ENCODE peak calls at places on chromosome 18, in nine cellular contexts. N is fibroblast of the aortic adventitia, J is uterus, K is H9, O is heart left ventricle, I is glutamatergic neuron, S is brain microvascular endothelial cell, M is gastrocnemius medialis, E is tibial nerve. W is an unnamed sample.

GRCh38 chr18:59279193-59279592 is 5.9 kb upstream of the RAX start:
- DNase-seq in N (peak; percentile 41), J (no peak), K (no peak), O (no peak), I (no peak), S (no peak), M (no peak), E (no peak), W (no peak)

GRCh38 chr18:59748628-59749360 is 51.6 kb upstream of the CCBE1 start:
- DNase-seq in N (peak; percentile 84), J (no peak), K (no peak), O (no peak), I (no peak), S (peak; percentile 74), M (no peak), E (no peak), W (peak; percentile 67)

GRCh38 chr18:45753251-45753650 is 29.3 kb downstream of the SLC14A1 start:
- DNase-seq in N (peak; percentile 75), J (no peak), K (no peak), O (no peak), I (no peak), S (no peak), M (no peak), E (no peak), W (no peak)

GRCh38 chr18:75010260-75010659 is 198.7 kb downstream of the PTGR3 start:
- DNase-seq in N (no peak), J (no peak), K (no peak), O (no peak), I (no peak), S (no peak), M (peak; percentile 13), E (no peak), W (no peak)

GRCh38 chr18:78805840-78806239 is 173.8 kb upstream of the SALL3 start:
- DNase-seq in N (no peak), J (no peak), K (no peak), O (peak; percentile 14), I (no peak), S (no peak), M (no peak), E (no peak), W (no peak)

GRCh38 chr18:13502585-13502984 is 223.8 kb downstream of the FAM210A start:
- DNase-seq in N (no peak), J (peak; percentile 38), K (no peak), O (no peak), I (no peak), S (no peak), M (no peak), E (no peak), W (no peak)

GRCh38 chr18:76985951-76986236 is 146.7 kb downstream of the MBP start:
- DNase-seq in N (no peak), J (no peak), K (no peak), O (no peak), I (no peak), S (no peak), M (no peak), E (no peak), W (no peak)

GRCh38 chr18:55031164-55031563 is 71.9 kb upstream of the CCDC68 start:
- DNase-seq in N (no peak), J (no peak), K (no peak), O (no peak), I (no peak), S (no peak), M (no peak), E (no peak), W (no peak)

GRCh38 chr18:985301-985700 is 80.6 kb downstream of the ADCYAP1 start:
- DNase-seq in N (no peak), J (no peak), K (peak; percentile 36), O (no peak), I (peak; percentile 57), S (no peak), M (no peak), E (no peak), W (no peak)

GRCh38 chr18:79534356-79534755 is 138.6 kb downstream of the NFATC1 start:
- DNase-seq in N (no peak), J (no peak), K (no peak), O (no peak), I (peak; percentile 8), S (no peak), M (no peak), E (no peak), W (no peak)

GRCh38 chr18:55833543-55833942 is 245.6 kb upstream of the TCF4 start:
- DNase-seq in N (peak; percentile 97), J (no peak), K (no peak), O (no peak), I (no peak), S (peak; percentile 99), M (peak; percentile 2), E (no peak), W (peak; percentile 95)

GRCh38 chr18:79258447-79258846 is 137.3 kb upstream of the NFATC1 start:
- DNase-seq in N (no peak), J (no peak), K (no peak), O (no peak), I (no peak), S (no peak), M (no peak), E (no peak), W (no peak)

GRCh38 chr18:70559446-70559845 is 270.6 kb downstream of the SOCS6 start:
- DNase-seq in N (no peak), J (no peak), K (no peak), O (no peak), I (peak; percentile 25), S (no peak), M (no peak), E (no peak), W (no peak)

GRCh38 chr18:21914739-21915319 is 174.2 kb downstream of the MIB1 start:
- DNase-seq in N (peak; percentile 80), J (no peak), K (peak; percentile 65), O (no peak), I (peak; percentile 27), S (peak; percentile 51), M (no peak), E (no peak), W (peak; percentile 53)

GRCh38 chr18:13620206-13620672 is 106.1 kb downstream of the FAM210A start:
- DNase-seq in N (no peak), J (no peak), K (no peak), O (no peak), I (no peak), S (no peak), M (no peak), E (no peak), W (no peak)

GRCh38 chr18:3250237-3251107 is 2.9 kb downstream of the MYL12A start:
- DNase-seq in N (peak; percentile 87), J (no peak), K (no peak), O (no peak), I (no peak), S (no peak), M (no peak), E (no peak), W (peak; percentile 50)

GRCh38 chr18:50331691-50332090 is 43.2 kb upstream of the SKA1 start:
- DNase-seq in N (no peak), J (no peak), K (no peak), O (no peak), I (no peak), S (no peak), M (no peak), E (no peak), W (no peak)

DNA sequence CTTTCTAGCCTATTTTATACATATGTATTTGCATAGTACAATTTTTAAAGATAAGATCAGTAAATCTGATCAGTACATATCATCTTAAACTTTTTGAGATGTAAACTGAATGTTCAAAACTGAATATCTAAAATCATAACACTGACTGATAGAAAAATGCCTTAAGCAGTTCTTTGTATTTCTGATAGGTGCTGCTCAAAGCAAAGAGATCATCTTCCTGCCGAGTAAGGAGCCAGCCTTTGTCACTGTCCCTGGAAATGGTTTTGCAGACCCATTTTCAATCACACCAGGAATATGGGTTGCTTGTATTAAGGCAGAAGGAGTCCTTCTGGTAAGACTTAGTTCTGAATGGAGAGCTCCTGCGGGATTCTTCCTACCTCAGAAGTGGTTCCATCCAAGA is 135.0 kb downstream of the LAMA3 start:
- DNase-seq in N (no peak), J (no peak), K (no peak), O (no peak), I (no peak), S (no peak), M (no peak), E (no peak), W (no peak)
- TF ChIP-seq CTCF in N (no peak), J (no peak), K (peak; percentile 27), O (no peak), I (no peak), S (peak; percentile 25), M (no peak), E (no peak), W (no peak)

GRCh38 chr18:42950732-42951131 is 164.8 kb downstream of the RIT2 start:
- DNase-seq in N (no peak), J (no peak), K (no peak), O (no peak), I (no peak), S (no peak), M (no peak), E (no peak), W (no peak)
- TF ChIP-seq CTCF in N (no peak), J (no peak), K (peak; percentile 37), O (no peak), I (no peak), S (no peak), M (no peak), E (no peak), W (no peak)

GRCh38 chr18:54004828-54005227 is 219.6 kb downstream of the MBD2 start:
- DNase-seq in N (peak; percentile 25), J (no peak), K (peak; percentile 61), O (no peak), I (no peak), S (no peak), M (no peak), E (no peak), W (peak; percentile 43)
- TF ChIP-seq CTCF in N (no peak), J (no peak), K (peak; percentile 50), O (no peak), I (no peak), S (no peak), M (no peak), E (no peak), W (no peak)

GRCh38 chr18:48955528-48956261 is 4.9 kb upstream of the SMAD7 start:
- DNase-seq in N (peak; percentile 77), J (peak; percentile 69), K (peak; percentile 56), O (peak; percentile 65), I (no peak), S (peak; percentile 84), M (peak; percentile 68), E (peak; percentile 44), W (no peak)
- TF ChIP-seq CTCF in N (peak; percentile 10), J (no peak), K (no peak), O (peak; percentile 23), I (no peak), S (no peak), M (no peak), E (no peak), W (no peak)

GRCh38 chr18:33937270-33937816 is 287.4 kb downstream of the NOL4 start:
- DNase-seq in N (no peak), J (no peak), K (no peak), O (no peak), I (no peak), S (no peak), M (no peak), E (no peak), W (no peak)
- TF ChIP-seq CTCF in N (no peak), J (no peak), K (no peak), O (no peak), I (no peak), S (no peak), M (no peak), E (no peak), W (no peak)

W was measured in MCF 10A.